ENCODE peak calls at places on chromosomes 4 and X, in four cellular contexts. C is GM03348, W is mesenchymal stem cell, E is A549. M is an unnamed sample.

GRCh38 chr4:113436360-113436759 is 325.2 kb downstream of the CAMK2D start:
- DNase-seq in C (peak), W (peak), E (no peak), M (peak)

GRCh38 chr4:48223633-48224295 is 45.9 kb downstream of the TEC start:
- DNase-seq in C (no peak), W (peak), E (peak), M (peak)

GRCh38 chr4:81486502-81486901 is 14.8 kb upstream of the RASGEF1B start:
- DNase-seq in C (no peak), W (no peak), E (no peak), M (no peak)

GRCh38 chr4:169612869-169613859 is 781 bp upstream of the NEK1 start:
- DNase-seq in C (peak), W (peak), E (peak), M (peak)

GRCh38 chrX:132956421-132957210 is 1.8 kb downstream of the HS6ST2 start:
- DNase-seq in C (peak), W (peak), E (peak), M (no peak)

GRCh38 chr4:21304061-21304541 is 603.8 kb downstream of the PACRGL start:
- DNase-seq in C (peak), W (peak), E (no peak), M (no peak)

GRCh38 chr4:138400528-138400927 is 158.4 kb upstream of the SLC7A11 start:
- DNase-seq in C (no peak), W (no peak), E (no peak), M (no peak)

GRCh38 chrX:16838202-16839066 is 31.7 kb downstream of the RBBP7 start:
- DNase-seq in C (peak), W (peak), E (no peak), M (peak)

GRCh38 chrX:135089126-135089525 is 31.2 kb downstream of the ETDB start:
- DNase-seq in C (no peak), W (no peak), E (no peak), M (no peak)

GRCh38 chr4:51958199-51958968 is 61.8 kb downstream of the LRRC66 start:
- DNase-seq in C (no peak), W (no peak), E (no peak), M (no peak)

GRCh38 chr4:61468091-61468720 is 268.1 kb downstream of the ADGRL3 start:
- DNase-seq in C (no peak), W (peak), E (peak), M (no peak)

GRCh38 chr4:11463707-11464106 is 35.0 kb upstream of the HS3ST1 start:
- DNase-seq in C (no peak), W (no peak), E (no peak), M (no peak)

GRCh38 chr4:177451108-177451500 is 8.9 kb upstream of the AGA start:
- DNase-seq in C (no peak), W (no peak), E (no peak), M (no peak)

GRCh38 chrX:53438174-53438831 is 4.1 kb upstream of the HSD17B10 start:
- DNase-seq in C (no peak), W (no peak), E (no peak), M (no peak)

M was measured in fibroblast of gingiva.